ENCODE peak calls at places on chromosomes 3 and 15, in seven cellular contexts. R is IMR-90, T is H9, P is mesenchymal stem cell, L is trophoblast cell, A is mesendoderm, I is H1. F is an unnamed sample.

GRCh38 chr3:4416961-4417360 is 50.1 kb downstream of the SUMF1 start:
- DNase-seq in P (peak), T (no peak), R (peak), L (no peak), I (no peak), A (no peak), F (no peak)

GRCh38 chr3:13404625-13405452 is 15.3 kb downstream of the NUP210 start:
- DNase-seq in A (no peak), L (no peak), R (no peak), T (no peak), P (no peak), I (no peak), F (no peak)

GRCh38 chr3:29324180-29324651 is 43.3 kb downstream of the RBMS3 start:
- DNase-seq in T (no peak), L (peak), R (peak), P (peak), I (no peak), A (no peak), F (no peak)

GRCh38 chr3:24682141-24682547 is 187.5 kb upstream of the THRB start:
- DNase-seq in I (no peak), P (peak), T (no peak), A (no peak), R (no peak), L (peak), F (no peak)

GRCh38 chr3:8645717-8646116 is 1.1 kb upstream of the SSUH2 start:
- DNase-seq in A (no peak), I (no peak), L (no peak), R (no peak), T (no peak), P (no peak), F (no peak)

GRCh38 chr3:160885791-160886286 is 129.8 kb downstream of the PPM1L start:
- DNase-seq in T (peak), L (peak), I (no peak), R (peak), A (peak), P (peak), F (no peak)

GRCh38 chr15:69074011-69074842 is 59.7 kb downstream of the NOX5 start:
- DNase-seq in A (peak), T (peak), L (peak), I (peak), P (peak), R (peak), F (peak)

GRCh38 chr15:44194397-44195150 is 497 bp downstream of the FRMD5 start:
- DNase-seq in I (peak), A (peak), P (peak), L (peak), T (no peak), R (peak), F (peak)

GRCh38 chr3:5013021-5013906 is 34.0 kb downstream of the BHLHE40 start:
- DNase-seq in L (no peak), T (peak), I (no peak), A (peak), P (peak), R (peak), F (no peak)

GRCh38 chr3:138369151-138369900 is 20.9 kb downstream of the MRAS start:
- DNase-seq in L (no peak), A (no peak), P (no peak), I (no peak), T (no peak), R (no peak), F (no peak)

GRCh38 chr3:100225193-100225592 is 35.6 kb upstream of the TBC1D23 start:
- DNase-seq in R (no peak), P (no peak), L (no peak), I (no peak), A (no peak), T (no peak), F (no peak)

GRCh38 chr3:50192689-50193141 is 1.3 kb downstream of the GNAT1 start:
- DNase-seq in A (peak), I (peak), R (peak), T (peak), L (peak), P (peak), F (peak)

GRCh38 chr15:45180201-45180600 is 7.6 kb downstream of the SHF start:
- DNase-seq in T (no peak), A (no peak), P (no peak), L (no peak), I (no peak), R (no peak), F (no peak)

GRCh38 chr15:57231559-57231958 is 144.7 kb upstream of the CGNL1 start:
- DNase-seq in L (no peak), I (no peak), T (no peak), R (no peak), P (no peak), A (no peak), F (no peak)

GRCh38 chr15:84725001-84725491 is 9.1 kb upstream of the SEC11A start:
- DNase-seq in T (no peak), R (peak), P (no peak), I (no peak), A (peak), L (peak), F (no peak)

GRCh38 chr3:114284644-114285043 is 9.2 kb upstream of the TIGIT start:
- DNase-seq in L (no peak), T (no peak), R (no peak), I (no peak), A (no peak), P (no peak), F (no peak)

GRCh38 chr15:68935400-68935937 is 5.1 kb downstream of the SPESP1 start:
- DNase-seq in T (no peak), R (no peak), A (no peak), P (no peak), L (no peak), I (no peak), F (no peak)

GRCh38 chr15:83837946-83838571 is 184.1 kb downstream of the ADAMTSL3 start:
- DNase-seq in L (peak), A (peak), P (peak), T (peak), I (peak), R (peak), F (peak)

GRCh38 chr15:40340740-40341400 is at the start of gene CCDC9B:
- DNase-seq in P (peak), T (no peak), A (no peak), I (peak), R (peak), L (peak), F (no peak)

GRCh38 chr3:12138044-12138443 is 20.7 kb downstream of the TIMP4 start:
- DNase-seq in R (peak), I (no peak), T (peak), A (peak), L (peak), P (peak), F (peak)

GRCh38 chr3:127792664-127793292 is 29.5 kb downstream of the MGLL start:
- DNase-seq in T (no peak), I (no peak), R (peak), P (peak), L (no peak), A (no peak), F (no peak)

GRCh38 chr3:5301671-5302297 is 114.3 kb downstream of the EDEM1 start:
- DNase-seq in T (no peak), R (peak), A (no peak), I (no peak), L (no peak), P (peak), F (no peak)

GRCh38 chr15:65940618-65940909 is 71.3 kb downstream of the RAB11A start:
- DNase-seq in T (no peak), A (no peak), L (peak), I (no peak), R (peak), P (peak), F (no peak)
- H2AK5ac ChIP-seq in T (no peak), A (no peak), L (no peak), I (no peak), R (no peak), P (no peak), F (no peak)

GRCh38 chr3:38586546-38587520 is 62.7 kb downstream of the SCN5A start:
- DNase-seq in P (no peak), R (no peak), T (peak), L (no peak), I (peak), A (no peak), F (no peak)
- H2AK5ac ChIP-seq in P (no peak), R (no peak), T (no peak), L (no peak), I (no peak), A (no peak), F (no peak)

DNA sequence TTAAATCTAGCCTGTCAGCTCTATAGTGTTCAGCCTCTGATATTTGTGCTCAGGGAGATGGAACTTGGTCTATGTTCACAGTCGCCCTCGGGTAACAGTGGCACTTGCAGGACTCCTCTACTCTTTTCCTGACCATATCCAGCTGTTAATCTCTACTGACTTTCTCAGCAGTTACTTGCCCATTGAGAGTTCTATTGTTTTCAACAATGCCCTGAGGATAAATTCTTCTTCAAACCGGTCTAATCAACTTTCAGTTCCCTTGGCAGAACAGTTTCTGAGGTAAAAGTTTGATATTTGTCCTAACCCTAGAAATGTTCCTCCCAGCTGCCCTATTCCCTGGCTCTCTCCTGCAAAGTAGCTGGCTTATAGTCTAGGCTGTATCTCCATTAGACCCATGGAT is 15.3 kb upstream of the PLAAT1 start:
- DNase-seq in T (no peak), P (no peak), A (peak), L (peak), I (no peak), R (no peak), F (no peak)
- H2AK5ac ChIP-seq in T (no peak), P (no peak), A (no peak), L (no peak), I (no peak), R (no peak), F (no peak)

GRCh38 chr15:75161788-75162414 is 39.8 kb upstream of the C15orf39 start:
- DNase-seq in P (peak), T (no peak), A (no peak), R (no peak), L (peak), I (no peak), F (no peak)
- H2AK5ac ChIP-seq in P (no peak), T (no peak), A (no peak), R (no peak), L (no peak), I (no peak), F (no peak)

GRCh38 chr15:65196637-65197336 is 11.6 kb upstream of the CLPX start:
- DNase-seq in I (peak), A (no peak), L (no peak), R (no peak), T (no peak), P (no peak), F (no peak)
- H2AK5ac ChIP-seq in I (no peak), A (no peak), L (no peak), R (no peak), T (no peak), P (no peak), F (peak)

F was measured in neuronal stem cell.